ENCODE peak calls at places on chromosomes 6 and 20, in seven cellular contexts. R is ascending aorta, E is BE2C, G is IMR-90, H is body of pancreas, Z is adrenal gland, V is gastrocnemius medialis. X is an unnamed sample.
A peak's percentile ranks its signal among the peaks of the same experiment; 100 is the strongest.

GRCh38 chr6:75975904-75976303 is 96.6 kb downstream of the IMPG1 start:
- DNase-seq in R (no peak), E (no peak), G (no peak), H (no peak), Z (no peak), V (no peak), X (no peak)

GRCh38 chr6:65545920-65546319 is 161.1 kb downstream of the EYS start:
- DNase-seq in R (no peak), E (no peak), G (no peak), H (no peak), Z (no peak), V (no peak), X (no peak)

GRCh38 chr6:37615564-37616340 is 81.9 kb downstream of the MDGA1 start:
- DNase-seq in R (no peak), E (no peak), G (no peak), H (no peak), Z (no peak), V (no peak), X (no peak)

GRCh38 chr6:22239261-22239660 is 57.6 kb downstream of the PRL start:
- DNase-seq in R (no peak), E (no peak), G (no peak), H (no peak), Z (no peak), V (no peak), X (no peak)

GRCh38 chr6:30881987-30882763 is 2.1 kb upstream of the DDR1 start:
- DNase-seq in R (no peak), E (no peak), G (peak; percentile 77), H (peak; percentile 32), Z (no peak), V (no peak), X (no peak)

GRCh38 chr6:140079328-140079727 is 704.9 kb upstream of the CITED2 start:
- DNase-seq in R (no peak), E (no peak), G (peak; percentile 71), H (peak; percentile 62), Z (peak; percentile 79), V (no peak), X (no peak)

GRCh38 chr6:39755231-39755630 is 30.0 kb upstream of the KIF6 start:
- DNase-seq in R (no peak), E (no peak), G (peak; percentile 29), H (no peak), Z (no peak), V (no peak), X (no peak)

GRCh38 chr20:32507998-32508774 is 76.9 kb downstream of the NOL4L start:
- DNase-seq in R (no peak), E (no peak), G (no peak), H (no peak), Z (no peak), V (no peak), X (no peak)

GRCh38 chr20:19783966-19784401 is 25.9 kb downstream of the RIN2 start:
- DNase-seq in R (no peak), E (peak; percentile 27), G (peak; percentile 82), H (peak; percentile 35), Z (peak; percentile 90), V (no peak), X (peak; percentile 22)

GRCh38 chr6:72651191-72651590 is 29.3 kb downstream of the KCNQ5 start:
- DNase-seq in R (no peak), E (no peak), G (no peak), H (no peak), Z (no peak), V (no peak), X (no peak)

GRCh38 chr20:55469074-55469473 is 536.2 kb downstream of the CBLN4 start:
- DNase-seq in R (no peak), E (no peak), G (no peak), H (no peak), Z (no peak), V (no peak), X (no peak)

GRCh38 chr6:88813045-88813444 is 150.4 kb downstream of the RNGTT start:
- DNase-seq in R (no peak), E (no peak), G (no peak), H (no peak), Z (no peak), V (peak; percentile 37), X (no peak)

GRCh38 chr6:154468760-154469159 is 41.7 kb downstream of the CNKSR3 start:
- DNase-seq in R (no peak), E (no peak), G (no peak), H (no peak), Z (no peak), V (no peak), X (no peak)

GRCh38 chr20:57080796-57081195 is 185.6 kb downstream of the BMP7 start:
- DNase-seq in R (no peak), E (no peak), G (no peak), H (no peak), Z (no peak), V (no peak), X (no peak)

GRCh38 chr20:58630063-58630462 is 21.0 kb upstream of the STX16 start:
- DNase-seq in R (no peak), E (no peak), G (peak; percentile 47), H (no peak), Z (no peak), V (no peak), X (no peak)

GRCh38 chr6:165059032-165059431 is 250.4 kb downstream of the C6orf118 start:
- DNase-seq in R (no peak), E (no peak), G (no peak), H (no peak), Z (no peak), V (no peak), X (no peak)

GRCh38 chr6:39560915-39561314 is 164.3 kb downstream of the KIF6 start:
- DNase-seq in R (no peak), E (no peak), G (no peak), H (no peak), Z (no peak), V (no peak), X (no peak)

GRCh38 chr20:63032861-63033634 is 26.3 kb upstream of the BHLHE23 start:
- DNase-seq in R (no peak), E (no peak), G (no peak), H (no peak), Z (no peak), V (no peak), X (no peak)

GRCh38 chr6:78910611-78911134 is 43.3 kb downstream of the IRAK1BP1 start:
- DNase-seq in R (no peak), E (peak; percentile 40), G (no peak), H (peak; percentile 35), Z (no peak), V (no peak), X (peak; percentile 50)

GRCh38 chr20:25508083-25508770 is 77.1 kb downstream of the NINL start:
- DNase-seq in R (no peak), E (no peak), G (peak; percentile 85), H (peak; percentile 72), Z (peak; percentile 88), V (no peak), X (no peak)

GRCh38 chr6:14746139-14746837 is 499.6 kb upstream of the JARID2 start:
- DNase-seq in R (no peak), E (no peak), G (no peak), H (no peak), Z (no peak), V (no peak), X (no peak)

GRCh38 chr6:25122001-25122400 is 157.2 kb upstream of the CARMIL1 start:
- DNase-seq in R (no peak), E (peak; percentile 76), G (peak; percentile 6), H (no peak), Z (peak; percentile 77), V (peak; percentile 16), X (peak; percentile 35)

GRCh38 chr6:44076016-44076365 is 51.3 kb downstream of the MRPL14 start:
- DNase-seq in R (no peak), E (no peak), G (no peak), H (no peak), Z (no peak), V (no peak), X (no peak)
- H3K4me3 ChIP-seq in R (peak overlapping the region; percentile 28), E (no peak overlapping the region), G (no peak overlapping the region), H (no peak overlapping the region), Z (no peak overlapping the region), V (no peak overlapping the region), X (peak overlapping the region; percentile 13)

GRCh38 chr6:33589366-33589722 is 9.3 kb upstream of the BAK1 start:
- DNase-seq in R (no peak), E (no peak), G (no peak), H (no peak), Z (no peak), V (no peak), X (no peak)
- H3K4me1 ChIP-seq in R (no peaks in the 10 kb centered on the region), E (peaks cover 8% of the 10 kb centered on the region), G (peaks cover 15% of the 10 kb centered on the region), H (peaks cover 35% of the 10 kb centered on the region), Z (peaks cover 34% of the 10 kb centered on the region), V (peaks cover 33% of the 10 kb centered on the region), X (peaks cover 28% of the 10 kb centered on the region)

GRCh38 chr6:86412063-86412462 is 525.3 kb upstream of the HTR1E start:
- DNase-seq in R (no peak), E (no peak), G (no peak), H (no peak), Z (no peak), V (no peak), X (no peak)
- TF ChIP-seq CTCF in R (no peak), E (no peak), G (no peak), H (no peak), Z (no peak), V (no peak), X (no peak)

GRCh38 chr20:59706106-59706693 is 101.9 kb downstream of the PHACTR3 start:
- DNase-seq in R (no peak), E (no peak), G (no peak), H (no peak), Z (no peak), V (no peak), X (no peak)

GRCh38 chr20:59708326-59708725 is 104.0 kb downstream of the PHACTR3 start:
- DNase-seq in R (no peak), E (no peak), G (no peak), H (no peak), Z (no peak), V (no peak), X (no peak)

GRCh38 chr20:59705651-59706101 is 101.3 kb downstream of the PHACTR3 start:
- DNase-seq in R (no peak), E (no peak), G (no peak), H (no peak), Z (no peak), V (no peak), X (no peak)

GRCh38 chr20:59709636-59710035 is 105.3 kb downstream of the PHACTR3 start:
- DNase-seq in R (no peak), E (no peak), G (no peak), H (no peak), Z (no peak), V (no peak), X (no peak)
- H3K4me3 ChIP-seq in R (no peak overlapping the region), E (no peak overlapping the region), G (no peak overlapping the region), H (no peak overlapping the region), Z (no peak overlapping the region), V (no peak overlapping the region), X (no peak overlapping the region)